ENCODE peak calls at places on chromosomes 2 and 18, in nine cellular contexts. W, A, F, T, B, H, D, S and O are unnamed samples.

GRCh38 chr2:43100883-43101662 is 125.3 kb downstream of the ZFP36L2 start:
- DNase-seq in T (peak), B (peak), A (no peak), H (peak), W (no peak), F (no peak), D (no peak), S (no peak), O (no peak)

GRCh38 chr18:34122724-34123334 is 101.9 kb downstream of the NOL4 start:
- DNase-seq in T (peak), B (peak), F (peak), D (no peak), H (peak), W (no peak), A (peak), S (peak), O (no peak)

GRCh38 chr18:50457639-50458038 is 82.8 kb downstream of the SKA1 start:
- DNase-seq in D (no peak), A (no peak), W (no peak), H (no peak), T (no peak), F (no peak), S (no peak), B (no peak), O (no peak)

GRCh38 chr2:146806295-146807005 is 1038.4 kb upstream of the ACVR2A start:
- DNase-seq in T (peak), F (no peak), A (no peak), D (no peak), W (no peak), S (no peak), H (no peak), B (peak), O (no peak)

GRCh38 chr2:43267393-43267792 is 41.0 kb upstream of the ZFP36L2 start:
- DNase-seq in T (no peak), H (peak), A (no peak), B (no peak), W (no peak), S (no peak), F (no peak), D (no peak), O (no peak)

GRCh38 chr2:216583157-216583556 is 50.1 kb upstream of the IGFBP2 start:
- DNase-seq in D (peak), S (no peak), F (no peak), W (no peak), H (no peak), T (peak), A (no peak), B (peak), O (no peak)

GRCh38 chr2:26484579-26484978 is 6.7 kb upstream of the OTOF start:
- DNase-seq in B (no peak), W (no peak), D (no peak), T (no peak), A (no peak), S (no peak), F (no peak), H (no peak), O (no peak)

GRCh38 chr18:79575891-79576685 is 103.5 kb upstream of the CTDP1 start:
- DNase-seq in T (peak), H (peak), F (peak), D (no peak), A (no peak), W (no peak), B (peak), S (no peak), O (no peak)

GRCh38 chr2:197281421-197281820 is 29.2 kb downstream of the ANKRD44 start:
- DNase-seq in B (no peak), A (no peak), D (no peak), T (no peak), W (no peak), S (no peak), F (no peak), H (no peak), O (no peak)

GRCh38 chr2:31107588-31108300 is 30.5 kb downstream of the GALNT14 start:
- DNase-seq in S (no peak), B (no peak), W (no peak), F (no peak), T (no peak), A (no peak), H (no peak), D (no peak), O (no peak)

GRCh38 chr2:9975805-9976447 is 24.4 kb downstream of the GRHL1 start:
- DNase-seq in B (peak), T (peak), H (peak), F (peak), W (no peak), A (no peak), S (no peak), D (peak), O (no peak)

GRCh38 chr2:202109737-202110184 is 36.7 kb downstream of the KIAA2012 start:
- DNase-seq in W (no peak), S (no peak), D (peak), A (no peak), H (peak), T (peak), B (peak), F (no peak), O (no peak)

GRCh38 chr18:32770181-32770650 is 2.6 kb downstream of the KLHL14 start:
- DNase-seq in T (no peak), W (no peak), A (no peak), H (no peak), B (no peak), F (no peak), D (no peak), S (no peak), O (no peak)

GRCh38 chr2:174145827-174146226 is 102.5 kb downstream of the OLA1 start:
- DNase-seq in S (no peak), W (no peak), A (peak), H (no peak), F (no peak), D (no peak), T (peak), B (peak), O (no peak)

GRCh38 chr2:137910641-137911040 is 53.6 kb upstream of the HNMT start:
- DNase-seq in T (peak), H (no peak), F (no peak), A (no peak), D (no peak), W (no peak), B (peak), S (no peak), O (no peak)

GRCh38 chr2:14713248-14713647 is 80.7 kb downstream of the LRATD1 start:
- DNase-seq in H (no peak), W (no peak), S (no peak), T (no peak), D (no peak), F (no peak), B (no peak), A (no peak), O (no peak)

GRCh38 chr18:12296087-12296403 is 12.0 kb upstream of the TUBB6 start:
- DNase-seq in S (no peak), F (no peak), D (peak), H (no peak), T (peak), B (peak), A (no peak), W (no peak), O (no peak)

GRCh38 chr18:46728219-46728930 is 28.5 kb downstream of the ST8SIA5 start:
- DNase-seq in H (no peak), A (no peak), D (no peak), B (no peak), F (no peak), T (no peak), S (no peak), W (no peak), O (no peak)

GRCh38 chr2:73175663-73176204 is 26.6 kb upstream of the NOTO start:
- DNase-seq in W (peak), D (no peak), B (peak), T (peak), S (no peak), F (peak), A (peak), H (peak), O (peak)